ENCODE peak calls at places on chromosomes 5 and 9, in nine cellular contexts. One of them, this sample, is unnamed.

GRCh38 chr5:141695627-141696180 is 13.7 kb upstream of the ARAP3 start:
- DNase-seq in CD4-positive, CD25-positive, alpha-beta regulatory T cell: no peak
- DNase-seq in ovary: no peak
- DNase-seq in neuronal stem cell: no peak
- DNase-seq in kidney epithelial cell: no peak
- DNase-seq in GM12864: no peak
- DNase-seq in A673: peak; percentile 72
- DNase-seq in psoas muscle: no peak
- DNase-seq in left ventricle myocardium inferior: peak; percentile 61
- DNase-seq in this sample: no peak

GRCh38 chr9:98117984-98118639 is 910 bp downstream of the TRIM14 start:
- DNase-seq in CD4-positive, CD25-positive, alpha-beta regulatory T cell: peak; percentile 65
- DNase-seq in ovary: no peak
- DNase-seq in neuronal stem cell: no peak
- DNase-seq in kidney epithelial cell: no peak
- DNase-seq in GM12864: no peak
- DNase-seq in A673: peak; percentile 51
- DNase-seq in psoas muscle: no peak
- DNase-seq in left ventricle myocardium inferior: no peak
- DNase-seq in this sample: peak; percentile 31

GRCh38 chr5:176762489-176762888 is 47.9 kb upstream of the UNC5A start:
- DNase-seq in CD4-positive, CD25-positive, alpha-beta regulatory T cell: no peak
- DNase-seq in ovary: no peak
- DNase-seq in neuronal stem cell: no peak
- DNase-seq in kidney epithelial cell: no peak
- DNase-seq in GM12864: no peak
- DNase-seq in A673: no peak
- DNase-seq in psoas muscle: no peak
- DNase-seq in left ventricle myocardium inferior: no peak
- DNase-seq in this sample: no peak

GRCh38 chr5:102554728-102555127 is 55.9 kb upstream of the SLCO6A1 start:
- DNase-seq in CD4-positive, CD25-positive, alpha-beta regulatory T cell: no peak
- DNase-seq in ovary: no peak
- DNase-seq in neuronal stem cell: no peak
- DNase-seq in kidney epithelial cell: peak; percentile 19
- DNase-seq in GM12864: no peak
- DNase-seq in A673: peak; percentile 7
- DNase-seq in psoas muscle: no peak
- DNase-seq in left ventricle myocardium inferior: no peak
- DNase-seq in this sample: no peak

GRCh38 chr5:167511276-167511675 is 780.2 kb upstream of the WWC1 start:
- DNase-seq in CD4-positive, CD25-positive, alpha-beta regulatory T cell: no peak
- DNase-seq in ovary: no peak
- DNase-seq in neuronal stem cell: no peak
- DNase-seq in kidney epithelial cell: no peak
- DNase-seq in GM12864: no peak
- DNase-seq in A673: no peak
- DNase-seq in psoas muscle: no peak
- DNase-seq in left ventricle myocardium inferior: no peak
- DNase-seq in this sample: no peak

GRCh38 chr9:114016629-114017423 is 61.3 kb downstream of the AMBP start:
- DNase-seq in CD4-positive, CD25-positive, alpha-beta regulatory T cell: no peak
- DNase-seq in ovary: no peak
- DNase-seq in neuronal stem cell: no peak
- DNase-seq in kidney epithelial cell: no peak
- DNase-seq in GM12864: no peak
- DNase-seq in A673: no peak
- DNase-seq in psoas muscle: no peak
- DNase-seq in left ventricle myocardium inferior: no peak
- DNase-seq in this sample: no peak

GRCh38 chr5:91020065-91020800 is 362.9 kb downstream of the ARRDC3 start:
- DNase-seq in CD4-positive, CD25-positive, alpha-beta regulatory T cell: no peak
- DNase-seq in ovary: no peak
- DNase-seq in neuronal stem cell: peak; percentile 36
- DNase-seq in kidney epithelial cell: peak; percentile 42
- DNase-seq in GM12864: no peak
- DNase-seq in A673: no peak
- DNase-seq in psoas muscle: no peak
- DNase-seq in left ventricle myocardium inferior: no peak
- DNase-seq in this sample: no peak

GRCh38 chr9:87276327-87276841 is 221.3 kb upstream of the DAPK1 start:
- DNase-seq in CD4-positive, CD25-positive, alpha-beta regulatory T cell: no peak
- DNase-seq in ovary: no peak
- DNase-seq in neuronal stem cell: no peak
- DNase-seq in kidney epithelial cell: no peak
- DNase-seq in GM12864: no peak
- DNase-seq in A673: peak; percentile 12
- DNase-seq in psoas muscle: no peak
- DNase-seq in left ventricle myocardium inferior: no peak
- DNase-seq in this sample: no peak

GRCh38 chr9:136983167-136983566 is 374 bp downstream of the LCNL1 start:
- DNase-seq in CD4-positive, CD25-positive, alpha-beta regulatory T cell: no peak
- DNase-seq in ovary: no peak
- DNase-seq in neuronal stem cell: no peak
- DNase-seq in kidney epithelial cell: no peak
- DNase-seq in GM12864: no peak
- DNase-seq in A673: no peak
- DNase-seq in psoas muscle: no peak
- DNase-seq in left ventricle myocardium inferior: no peak
- DNase-seq in this sample: no peak

GRCh38 chr9:19376931-19377330 is 3.1 kb downstream of the RPS6 start:
- DNase-seq in CD4-positive, CD25-positive, alpha-beta regulatory T cell: no peak
- DNase-seq in ovary: no peak
- DNase-seq in neuronal stem cell: no peak
- DNase-seq in kidney epithelial cell: no peak
- DNase-seq in GM12864: no peak
- DNase-seq in A673: no peak
- DNase-seq in psoas muscle: no peak
- DNase-seq in left ventricle myocardium inferior: no peak
- DNase-seq in this sample: no peak

GRCh38 chr9:69253057-69253456 is 72.0 kb upstream of the ENTREP1 start:
- DNase-seq in CD4-positive, CD25-positive, alpha-beta regulatory T cell: no peak
- DNase-seq in ovary: no peak
- DNase-seq in neuronal stem cell: no peak
- DNase-seq in kidney epithelial cell: no peak
- DNase-seq in GM12864: no peak
- DNase-seq in A673: peak; percentile 37
- DNase-seq in psoas muscle: no peak
- DNase-seq in left ventricle myocardium inferior: no peak
- DNase-seq in this sample: no peak

GRCh38 chr5:252546-252945 is 18.9 kb upstream of the PDCD6 start:
- DNase-seq in CD4-positive, CD25-positive, alpha-beta regulatory T cell: no peak
- DNase-seq in ovary: no peak
- DNase-seq in neuronal stem cell: no peak
- DNase-seq in kidney epithelial cell: no peak
- DNase-seq in GM12864: no peak
- DNase-seq in A673: peak; percentile 57
- DNase-seq in psoas muscle: no peak
- DNase-seq in left ventricle myocardium inferior: no peak
- DNase-seq in this sample: no peak

GRCh38 chr5:144205141-144205551 is 34.5 kb downstream of the KCTD16 start:
- DNase-seq in CD4-positive, CD25-positive, alpha-beta regulatory T cell: no peak
- DNase-seq in ovary: no peak
- DNase-seq in neuronal stem cell: no peak
- DNase-seq in kidney epithelial cell: no peak
- DNase-seq in GM12864: no peak
- DNase-seq in A673: peak; percentile 32
- DNase-seq in psoas muscle: peak; percentile 17
- DNase-seq in left ventricle myocardium inferior: peak; percentile 17
- DNase-seq in this sample: no peak

GRCh38 chr5:180618830-180619562 is 27.7 kb upstream of the SCGB3A1 start:
- DNase-seq in CD4-positive, CD25-positive, alpha-beta regulatory T cell: no peak
- DNase-seq in ovary: no peak
- DNase-seq in neuronal stem cell: peak; percentile 62
- DNase-seq in kidney epithelial cell: no peak
- DNase-seq in GM12864: no peak
- DNase-seq in A673: peak; percentile 71
- DNase-seq in psoas muscle: no peak
- DNase-seq in left ventricle myocardium inferior: no peak
- DNase-seq in this sample: no peak

GRCh38 chr9:36815566-36816348 is 218.3 kb downstream of the PAX5 start:
- DNase-seq in CD4-positive, CD25-positive, alpha-beta regulatory T cell: no peak
- DNase-seq in ovary: no peak
- DNase-seq in neuronal stem cell: no peak
- DNase-seq in kidney epithelial cell: no peak
- DNase-seq in GM12864: no peak
- DNase-seq in A673: no peak
- DNase-seq in psoas muscle: no peak
- DNase-seq in left ventricle myocardium inferior: no peak
- DNase-seq in this sample: peak; percentile 7

GRCh38 chr9:36817160-36817834 is 216.8 kb downstream of the PAX5 start:
- DNase-seq in CD4-positive, CD25-positive, alpha-beta regulatory T cell: no peak
- DNase-seq in ovary: no peak
- DNase-seq in neuronal stem cell: no peak
- DNase-seq in kidney epithelial cell: no peak
- DNase-seq in GM12864: no peak
- DNase-seq in A673: no peak
- DNase-seq in psoas muscle: no peak
- DNase-seq in left ventricle myocardium inferior: no peak
- DNase-seq in this sample: peak; percentile 25

GRCh38 chr9:36820392-36820861 is 213.6 kb downstream of the PAX5 start:
- DNase-seq in CD4-positive, CD25-positive, alpha-beta regulatory T cell: no peak
- DNase-seq in ovary: no peak
- DNase-seq in neuronal stem cell: no peak
- DNase-seq in kidney epithelial cell: no peak
- DNase-seq in GM12864: no peak
- DNase-seq in A673: no peak
- DNase-seq in psoas muscle: no peak
- DNase-seq in left ventricle myocardium inferior: no peak
- DNase-seq in this sample: peak; percentile 56

GRCh38 chr9:36818965-36819870 is 214.8 kb downstream of the PAX5 start:
- DNase-seq in CD4-positive, CD25-positive, alpha-beta regulatory T cell: no peak
- DNase-seq in ovary: peak; percentile 37
- DNase-seq in neuronal stem cell: peak; percentile 42
- DNase-seq in kidney epithelial cell: no peak
- DNase-seq in GM12864: no peak
- DNase-seq in A673: no peak
- DNase-seq in psoas muscle: no peak
- DNase-seq in left ventricle myocardium inferior: no peak
- DNase-seq in this sample: peak; percentile 34

GRCh38 chr9:36818242-36818938 is 215.7 kb downstream of the PAX5 start:
- DNase-seq in CD4-positive, CD25-positive, alpha-beta regulatory T cell: no peak
- DNase-seq in ovary: no peak
- DNase-seq in neuronal stem cell: no peak
- DNase-seq in kidney epithelial cell: no peak
- DNase-seq in GM12864: no peak
- DNase-seq in A673: no peak
- DNase-seq in psoas muscle: peak; percentile 26
- DNase-seq in left ventricle myocardium inferior: no peak
- DNase-seq in this sample: peak; percentile 25
- H3K4me3 ChIP-seq in CD4-positive, CD25-positive, alpha-beta regulatory T cell: no peak overlapping the region
- H3K4me3 ChIP-seq in ovary: peak overlapping the region; percentile 6
- H3K4me3 ChIP-seq in neuronal stem cell: peak overlapping the region; percentile 29
- H3K4me3 ChIP-seq in kidney epithelial cell: no peak overlapping the region
- H3K4me3 ChIP-seq in GM12864: no peak overlapping the region
- H3K4me3 ChIP-seq in A673: no peak overlapping the region
- H3K4me3 ChIP-seq in psoas muscle: peak overlapping the region; percentile 43
- H3K4me3 ChIP-seq in left ventricle myocardium inferior: peak overlapping the region; percentile 55
- H3K4me3 ChIP-seq in this sample: no peak overlapping the region

GRCh38 chr9:4105183-4105582 is 194.7 kb downstream of the GLIS3 start:
- DNase-seq in CD4-positive, CD25-positive, alpha-beta regulatory T cell: no peak
- DNase-seq in ovary: no peak
- DNase-seq in neuronal stem cell: no peak
- DNase-seq in kidney epithelial cell: no peak
- DNase-seq in GM12864: no peak
- DNase-seq in A673: no peak
- DNase-seq in psoas muscle: no peak
- DNase-seq in left ventricle myocardium inferior: peak; percentile 26
- DNase-seq in this sample: no peak

GRCh38 chr9:4106744-4107143 is 193.1 kb downstream of the GLIS3 start:
- DNase-seq in CD4-positive, CD25-positive, alpha-beta regulatory T cell: no peak
- DNase-seq in ovary: no peak
- DNase-seq in neuronal stem cell: no peak
- DNase-seq in kidney epithelial cell: no peak
- DNase-seq in GM12864: no peak
- DNase-seq in A673: no peak
- DNase-seq in psoas muscle: no peak
- DNase-seq in left ventricle myocardium inferior: no peak
- DNase-seq in this sample: no peak

GRCh38 chr9:4102078-4102477 is 197.8 kb downstream of the GLIS3 start:
- DNase-seq in CD4-positive, CD25-positive, alpha-beta regulatory T cell: no peak
- DNase-seq in ovary: no peak
- DNase-seq in neuronal stem cell: no peak
- DNase-seq in kidney epithelial cell: no peak
- DNase-seq in GM12864: no peak
- DNase-seq in A673: no peak
- DNase-seq in psoas muscle: no peak
- DNase-seq in left ventricle myocardium inferior: no peak
- DNase-seq in this sample: no peak

GRCh38 chr9:4108708-4109444 is 191.0 kb downstream of the GLIS3 start:
- DNase-seq in CD4-positive, CD25-positive, alpha-beta regulatory T cell: no peak
- DNase-seq in ovary: no peak
- DNase-seq in neuronal stem cell: peak; percentile 14
- DNase-seq in kidney epithelial cell: no peak
- DNase-seq in GM12864: no peak
- DNase-seq in A673: no peak
- DNase-seq in psoas muscle: no peak
- DNase-seq in left ventricle myocardium inferior: peak; percentile 25
- DNase-seq in this sample: no peak

DNA sequence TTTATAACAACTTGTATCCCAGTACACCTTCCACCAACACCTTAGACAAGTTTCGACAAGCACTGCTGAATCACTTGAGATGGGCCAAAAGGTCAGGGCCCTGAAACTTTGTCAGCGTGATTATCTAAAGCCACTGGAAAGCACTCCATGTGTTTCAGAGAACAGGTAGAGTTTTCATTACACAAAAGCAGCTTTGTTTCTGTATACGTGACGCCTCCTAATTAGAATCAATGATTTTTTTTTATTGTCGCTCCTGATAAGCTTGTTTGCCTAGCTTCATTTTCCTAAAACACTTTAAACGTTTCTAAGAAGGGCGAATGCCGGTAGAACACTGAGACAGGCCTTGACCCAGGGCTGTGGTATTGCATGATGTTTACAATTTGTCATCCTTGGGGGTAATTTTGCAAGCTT is 193.8 kb downstream of the GLIS3 start:
- DNase-seq in CD4-positive, CD25-positive, alpha-beta regulatory T cell: no peak
- DNase-seq in ovary: no peak
- DNase-seq in neuronal stem cell: no peak
- DNase-seq in kidney epithelial cell: no peak
- DNase-seq in GM12864: no peak
- DNase-seq in A673: no peak
- DNase-seq in psoas muscle: no peak
- DNase-seq in left ventricle myocardium inferior: no peak
- DNase-seq in this sample: no peak
- H3K4me3 ChIP-seq in CD4-positive, CD25-positive, alpha-beta regulatory T cell: no peak overlapping the region
- H3K4me3 ChIP-seq in ovary: no peak overlapping the region
- H3K4me3 ChIP-seq in neuronal stem cell: no peak overlapping the region
- H3K4me3 ChIP-seq in kidney epithelial cell: no peak overlapping the region
- H3K4me3 ChIP-seq in GM12864: no peak overlapping the region
- H3K4me3 ChIP-seq in A673: no peak overlapping the region
- H3K4me3 ChIP-seq in psoas muscle: no peak overlapping the region
- H3K4me3 ChIP-seq in left ventricle myocardium inferior: no peak overlapping the region
- H3K4me3 ChIP-seq in this sample: no peak overlapping the region

GRCh38 chr5:172765766-172766286 is 5.2 kb downstream of the DUSP1 start:
- DNase-seq in CD4-positive, CD25-positive, alpha-beta regulatory T cell: no peak
- DNase-seq in ovary: no peak
- DNase-seq in neuronal stem cell: no peak
- DNase-seq in kidney epithelial cell: no peak
- DNase-seq in GM12864: no peak
- DNase-seq in A673: no peak
- DNase-seq in psoas muscle: peak; percentile 46
- DNase-seq in left ventricle myocardium inferior: no peak
- DNase-seq in this sample: no peak
- H3K4me3 ChIP-seq in CD4-positive, CD25-positive, alpha-beta regulatory T cell: peak overlapping the region; percentile 68
- H3K4me3 ChIP-seq in ovary: peak overlapping the region; percentile 82
- H3K4me3 ChIP-seq in neuronal stem cell: peak overlapping the region; percentile 32
- H3K4me3 ChIP-seq in kidney epithelial cell: no peak overlapping the region
- H3K4me3 ChIP-seq in GM12864: no peak overlapping the region
- H3K4me3 ChIP-seq in A673: peak overlapping the region; percentile 56
- H3K4me3 ChIP-seq in psoas muscle: peak overlapping the region; percentile 79
- H3K4me3 ChIP-seq in left ventricle myocardium inferior: peak overlapping the region; percentile 84
- H3K4me3 ChIP-seq in this sample: peak overlapping the region; percentile 2

GRCh38 chr9:32289756-32290155 is 94.7 kb upstream of the ACO1 start:
- DNase-seq in CD4-positive, CD25-positive, alpha-beta regulatory T cell: no peak
- DNase-seq in ovary: no peak
- DNase-seq in neuronal stem cell: no peak
- DNase-seq in kidney epithelial cell: no peak
- DNase-seq in GM12864: no peak
- DNase-seq in A673: no peak
- DNase-seq in psoas muscle: no peak
- DNase-seq in left ventricle myocardium inferior: no peak
- DNase-seq in this sample: no peak
- H3K4me3 ChIP-seq in CD4-positive, CD25-positive, alpha-beta regulatory T cell: no peak overlapping the region
- H3K4me3 ChIP-seq in ovary: no peak overlapping the region
- H3K4me3 ChIP-seq in neuronal stem cell: no peak overlapping the region
- H3K4me3 ChIP-seq in kidney epithelial cell: no peak overlapping the region
- H3K4me3 ChIP-seq in GM12864: no peak overlapping the region
- H3K4me3 ChIP-seq in A673: no peak overlapping the region
- H3K4me3 ChIP-seq in psoas muscle: no peak overlapping the region
- H3K4me3 ChIP-seq in left ventricle myocardium inferior: no peak overlapping the region
- H3K4me3 ChIP-seq in this sample: no peak overlapping the region